ENCODE peak calls at places on chromosomes 13 and 19, in five cellular contexts. O is ACHN, F is activated gamma-delta T cell, G is substantia nigra, Q is adipocyte. C is an unnamed sample.

GRCh38 chr13:107205318-107206112 is 637.6 kb upstream of the ARGLU1 start:
- DNase-seq in O (peak; percentile 61), F (peak; percentile 12), G (peak; percentile 9), Q (peak; percentile 85), C (no peak)

GRCh38 chr13:94195715-94196114 is 283.8 kb downstream of the DCT start:
- DNase-seq in O (peak; percentile 89), F (no peak), G (no peak), Q (peak; percentile 67), C (no peak)

GRCh38 chr19:13102666-13103584 is at the start of gene LYL1:
- DNase-seq in O (no peak), F (no peak), G (peak; percentile 39), Q (no peak), C (no peak)

GRCh38 chr19:42965204-42965603 is 28.2 kb upstream of the PSG7 start:
- DNase-seq in O (no peak), F (no peak), G (no peak), Q (peak; percentile 43), C (no peak)

GRCh38 chr19:58556633-58557252 is 1.7 kb downstream of the UBE2M start:
- DNase-seq in O (no peak), F (no peak), G (no peak), Q (no peak), C (no peak)

GRCh38 chr13:52348983-52349780 is 56.8 kb downstream of the THSD1 start:
- DNase-seq in O (peak; percentile 67), F (no peak), G (no peak), Q (peak; percentile 27), C (no peak)

GRCh38 chr19:42334697-42335373 is 9.4 kb downstream of the MEGF8 start:
- DNase-seq in O (no peak), F (no peak), G (no peak), Q (no peak), C (no peak)

GRCh38 chr19:7507884-7508283 is 8.0 kb upstream of the ZNF358 start:
- DNase-seq in O (peak; percentile 90), F (no peak), G (no peak), Q (peak; percentile 76), C (no peak)

GRCh38 chr13:99123101-99124045 is 77.3 kb upstream of the UBAC2 start:
- DNase-seq in O (peak; percentile 40), F (no peak), G (no peak), Q (peak; percentile 25), C (no peak)

GRCh38 chr13:59745395-59745788 is 418.3 kb downstream of the DIAPH3 start:
- DNase-seq in O (peak; percentile 37), F (no peak), G (no peak), Q (peak; percentile 13), C (no peak)

GRCh38 chr13:18996627-18997051 is 185.0 kb downstream of the TUBA3C start:
- DNase-seq in O (no peak), F (no peak), G (no peak), Q (no peak), C (no peak)

GRCh38 chr13:30743319-30744055 is 8.1 kb downstream of the ALOX5AP start:
- DNase-seq in O (peak; percentile 91), F (no peak), G (no peak), Q (peak; percentile 97), C (no peak)

GRCh38 chr19:55112781-55113569 is 4.5 kb downstream of the PPP1R12C start:
- DNase-seq in O (peak; percentile 62), F (no peak), G (no peak), Q (no peak), C (no peak)

GRCh38 chr19:45967246-45967645 is 6.4 kb downstream of the NOVA2 start:
- DNase-seq in O (no peak), F (no peak), G (no peak), Q (no peak), C (no peak)

GRCh38 chr13:41061914-41062837 is 867 bp downstream of the WBP4 start:
- DNase-seq in O (peak; percentile 74), F (no peak), G (no peak), Q (peak; percentile 90), C (no peak)

GRCh38 chr19:52464798-52465470 is 11.6 kb downstream of the ZNF578 start:
- DNase-seq in O (no peak), F (no peak), G (no peak), Q (no peak), C (peak; percentile 43)

C was measured in D721Med.